ENCODE peak calls at places on chromosome 4, in four cellular contexts. X, R, D and Z are unnamed samples.
A peak's percentile ranks its signal among the peaks of the same experiment; 100 is the strongest.

GRCh38 chr4:83108101-83108861 is 6.2 kb downstream of the PLAC8 start:
- DNase-seq in X (no peak), R (no peak), D (no peak), Z (no peak)

GRCh38 chr4:82773049-82773448 is 25.5 kb downstream of the SCD5 start:
- DNase-seq in X (no peak), R (no peak), D (no peak), Z (no peak)

GRCh38 chr4:173528378-173529321 is 1.4 kb downstream of the HAND2 start:
- DNase-seq in X (no peak), R (peak; percentile 44), D (peak; percentile 77), Z (no peak)

GRCh38 chr4:41753942-41754341 is 5.4 kb upstream of the PHOX2B start:
- DNase-seq in X (no peak), R (no peak), D (no peak), Z (no peak)

GRCh38 chr4:164748375-164748774 is 5.6 kb upstream of the SMIM31 start:
- DNase-seq in X (no peak), R (peak; percentile 24), D (no peak), Z (no peak)

GRCh38 chr4:99029852-99030251 is 34.3 kb downstream of the METAP1 start:
- DNase-seq in X (no peak), R (no peak), D (no peak), Z (no peak)

GRCh38 chr4:30386266-30386895 is 333.8 kb upstream of the PCDH7 start:
- DNase-seq in X (no peak), R (no peak), D (no peak), Z (no peak)

GRCh38 chr4:26879805-26880204 is 19.2 kb downstream of the STIM2 start:
- DNase-seq in X (no peak), R (peak; percentile 63), D (no peak), Z (no peak)

GRCh38 chr4:18318682-18319410 is 297.3 kb upstream of the LCORL start:
- DNase-seq in X (peak; percentile 18), R (peak; percentile 2), D (no peak), Z (no peak)

GRCh38 chr4:151199496-151200190 is 77.3 kb upstream of the PRSS48 start:
- DNase-seq in X (no peak), R (no peak), D (no peak), Z (no peak)

GRCh38 chr4:107721436-107722090 is 1.5 kb upstream of the PAPSS1 start:
- DNase-seq in X (no peak), R (no peak), D (no peak), Z (no peak)
- H3K4me3 ChIP-seq in X (peak overlapping the region; percentile 99), R (no peak overlapping the region), D (peak overlapping the region; percentile 89), Z (no peak overlapping the region)

GRCh38 chr4:445410-445809 is 53.5 kb downstream of the ZNF721 start:
- DNase-seq in X (no peak), R (no peak), D (no peak), Z (no peak)
- H3K4me1 ChIP-seq in X (no peaks in the 10 kb centered on the region), R (no peaks in the 10 kb centered on the region), D (no peaks in the 10 kb centered on the region), Z (no peaks in the 10 kb centered on the region)

GRCh38 chr4:86511590-86511989 is 82.5 kb upstream of the PTPN13 start:
- DNase-seq in X (no peak), R (no peak), D (no peak), Z (no peak)
- H3K4me3 ChIP-seq in X (no peak overlapping the region), R (no peak overlapping the region), D (no peak overlapping the region), Z (no peak overlapping the region)

GRCh38 chr4:143359794-143360193 is 23.1 kb downstream of the GAB1 start:
- DNase-seq in X (no peak), R (no peak), D (no peak), Z (no peak)

GRCh38 chr4:143357161-143357845 is 20.6 kb downstream of the GAB1 start:
- DNase-seq in X (no peak), R (no peak), D (no peak), Z (no peak)

GRCh38 chr4:143356493-143356892 is 19.8 kb downstream of the GAB1 start:
- DNase-seq in X (no peak), R (no peak), D (no peak), Z (no peak)

GRCh38 chr4:143358923-143359694 is 22.4 kb downstream of the GAB1 start:
- DNase-seq in X (no peak), R (peak; percentile 48), D (no peak), Z (peak; percentile 67)

DNA sequence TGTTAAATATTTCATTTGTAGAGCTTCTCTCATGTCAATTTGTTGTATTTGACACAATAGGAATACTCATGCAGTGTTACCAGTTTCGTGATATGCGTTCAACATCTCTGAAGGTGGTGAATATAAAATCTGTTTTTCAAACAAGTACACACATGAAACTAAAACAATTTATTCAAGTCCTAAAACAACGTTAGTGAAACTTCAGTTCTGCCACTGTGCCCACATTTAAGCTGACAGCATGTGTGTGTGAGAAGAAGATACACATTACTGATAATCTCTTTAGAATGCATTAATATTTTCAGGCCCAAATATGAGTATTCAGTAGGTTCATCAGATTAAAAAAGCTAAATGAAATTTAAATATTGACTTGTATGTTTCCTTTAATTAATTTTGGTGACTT is 21.7 kb downstream of the GAB1 start:
- DNase-seq in X (no peak), R (no peak), D (no peak), Z (no peak)
- H3K4me1 ChIP-seq in X (peaks cover 89% of the 10 kb centered on the region), R (no peaks in the 10 kb centered on the region), D (peaks cover 100% of the 10 kb centered on the region), Z (peaks cover 62% of the 10 kb centered on the region)

DNA sequence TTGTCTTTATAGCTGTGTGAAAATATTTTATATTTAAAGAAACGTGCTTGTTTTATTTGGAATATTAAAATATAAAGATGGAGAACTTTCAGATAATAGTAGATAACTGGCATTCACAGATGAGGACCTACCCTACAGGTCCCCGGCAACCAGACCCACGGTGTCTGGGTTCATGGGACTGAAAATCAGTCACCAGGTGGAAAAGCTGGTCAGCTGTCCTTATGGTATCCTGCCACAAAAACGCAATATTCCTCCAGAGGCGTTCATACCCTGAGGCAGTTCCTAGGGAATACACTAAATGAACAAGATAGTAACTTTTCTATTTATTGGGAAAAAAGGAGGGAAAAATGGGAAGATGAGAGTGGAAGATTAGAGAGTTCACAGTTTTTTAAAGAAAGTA is 1.2 kb downstream of the TLR6 start:
- DNase-seq in X (no peak), R (no peak), D (no peak), Z (no peak)
- H3K4me3 ChIP-seq in X (peak overlapping the region; percentile 7), R (no peak overlapping the region), D (no peak overlapping the region), Z (no peak overlapping the region)

GRCh38 chr4:86838141-86838540 is 11.0 kb downstream of the SLC10A6 start:
- DNase-seq in X (no peak), R (no peak), D (no peak), Z (no peak)

GRCh38 chr4:86837651-86838050 is 11.5 kb downstream of the SLC10A6 start:
- DNase-seq in X (no peak), R (no peak), D (no peak), Z (no peak)

GRCh38 chr4:86834901-86835300 is 14.3 kb downstream of the SLC10A6 start:
- DNase-seq in X (no peak), R (no peak), D (no peak), Z (no peak)

GRCh38 chr4:86831262-86832090 is 17.7 kb downstream of the SLC10A6 start:
- DNase-seq in X (peak; percentile 26), R (no peak), D (no peak), Z (no peak)

GRCh38 chr4:86835677-86836076 is 13.5 kb downstream of the SLC10A6 start:
- DNase-seq in X (no peak), R (no peak), D (no peak), Z (no peak)
- H3K4me1 ChIP-seq in X (no peaks in the 10 kb centered on the region), R (no peaks in the 10 kb centered on the region), D (no peaks in the 10 kb centered on the region), Z (no peaks in the 10 kb centered on the region)